ENCODE peak calls at places on chromosomes 6 and 20, in seven cellular contexts. N, F, K, X, V, D and L are unnamed samples.

GRCh38 chr6:113047148-113047547 is 700.0 kb downstream of the RFPL4B start:
- DNase-seq in N (no peak), F (peak), X (no peak), D (no peak), K (no peak), V (peak), L (no peak)

GRCh38 chr20:35904982-35905663 is 49.2 kb downstream of the SCAND1 start:
- DNase-seq in V (no peak), N (no peak), F (no peak), D (no peak), X (no peak), K (no peak), L (no peak)

GRCh38 chr6:88492824-88493223 is 326.7 kb upstream of the CNR1 start:
- DNase-seq in V (peak), K (peak), F (peak), N (no peak), D (no peak), X (no peak), L (no peak)

GRCh38 chr6:36929607-36930006 is 24.9 kb upstream of the PI16 start:
- DNase-seq in F (peak), X (no peak), N (no peak), D (peak), K (no peak), V (peak), L (no peak)

GRCh38 chr6:94670017-94670416 is 907.3 kb upstream of the MANEA start:
- DNase-seq in F (no peak), X (no peak), V (no peak), N (no peak), K (no peak), D (no peak), L (no peak)

GRCh38 chr6:12969933-12970332 is 253.4 kb downstream of the PHACTR1 start:
- DNase-seq in N (no peak), X (no peak), K (no peak), D (no peak), F (no peak), V (no peak), L (no peak)

GRCh38 chr6:169144356-169144755 is 109.3 kb downstream of the THBS2 start:
- DNase-seq in K (no peak), V (no peak), X (no peak), D (no peak), N (no peak), F (no peak), L (no peak)

GRCh38 chr6:25137497-25137896 is 141.7 kb upstream of the CARMIL1 start:
- DNase-seq in K (peak), X (no peak), N (no peak), D (no peak), F (no peak), V (no peak), L (peak)

GRCh38 chr6:126721581-126722145 is 381.7 kb downstream of the CENPW start:
- DNase-seq in V (peak), K (no peak), D (peak), F (peak), X (no peak), N (no peak), L (no peak)

GRCh38 chr20:20466341-20466879 is 98.5 kb downstream of the INSM1 start:
- DNase-seq in F (no peak), N (no peak), V (no peak), D (peak), X (no peak), K (peak), L (no peak)

GRCh38 chr20:2293971-2294370 is 1.8 kb upstream of the TGM3 start:
- DNase-seq in X (no peak), N (no peak), V (no peak), K (no peak), F (no peak), D (no peak), L (no peak)

GRCh38 chr20:22836877-22837276 is 198.2 kb upstream of the SSTR4 start:
- DNase-seq in X (no peak), F (peak), K (no peak), D (peak), V (no peak), N (no peak), L (no peak)

GRCh38 chr6:79777713-79778579 is 146.8 kb downstream of the SH3BGRL2 start:
- DNase-seq in N (peak), K (peak), V (peak), X (peak), F (peak), D (peak), L (peak)

GRCh38 chr20:22775671-22776139 is 191.3 kb upstream of the FOXA2 start:
- DNase-seq in K (no peak), V (peak), N (no peak), F (peak), X (no peak), D (peak), L (no peak)

GRCh38 chr6:48714286-48715049 is 603.5 kb upstream of the PTCHD4 start:
- DNase-seq in K (no peak), X (no peak), V (no peak), D (no peak), N (no peak), F (no peak), L (no peak)

GRCh38 chr20:52150440-52151258 is 40.9 kb downstream of the ZFP64 start:
- DNase-seq in V (peak), F (peak), D (peak), X (no peak), K (peak), N (no peak), L (peak)

GRCh38 chr6:32154514-32155161 is 697 bp downstream of the PPT2 start:
- DNase-seq in K (peak), D (peak), F (peak), V (peak), N (peak), X (peak), L (peak)

GRCh38 chr6:167779993-167780655 is 46.6 kb upstream of the AFDN start:
- DNase-seq in X (no peak), N (no peak), K (no peak), F (no peak), V (no peak), D (no peak), L (no peak)

GRCh38 chr20:57180385-57180784 is 86.1 kb downstream of the BMP7 start:
- DNase-seq in F (no peak), D (no peak), V (no peak), X (no peak), K (no peak), N (no peak), L (no peak)

GRCh38 chr6:33895988-33896387 is 92.2 kb upstream of the MLN start:
- DNase-seq in N (no peak), K (no peak), F (no peak), X (no peak), V (no peak), D (no peak), L (no peak)

GRCh38 chr6:154488802-154489437 is 21.6 kb downstream of the CNKSR3 start:
- DNase-seq in K (no peak), D (peak), F (peak), N (no peak), V (no peak), X (no peak), L (no peak)

GRCh38 chr20:31581391-31581790 is 23.7 kb upstream of the ID1 start:
- DNase-seq in K (no peak), D (no peak), F (no peak), V (no peak), N (no peak), X (no peak), L (no peak)

GRCh38 chr6:33880746-33881145 is 76.9 kb upstream of the MLN start:
- DNase-seq in D (no peak), K (no peak), X (no peak), N (no peak), V (no peak), F (no peak), L (no peak)